ENCODE peak calls at places on chromosomes 2 and 18, in seven cellular contexts. X is K562, P is GM12878, R is GM12891, Z is SK-N-SH, Y is HepG2, K is H1. A is an unnamed sample.
A peak's percentile ranks its signal among the peaks of the same experiment; 100 is the strongest.

GRCh38 chr2:8122506-8122898 is 559.4 kb upstream of the ID2 start:
- DNase-seq in X (no peak), P (no peak), R (no peak), Z (no peak), Y (no peak), K (no peak), A (no peak)

GRCh38 chr2:1892529-1893250 is 148.4 kb upstream of the PXDN start:
- DNase-seq in X (no peak), P (no peak), R (no peak), Z (no peak), Y (no peak), K (no peak), A (no peak)

GRCh38 chr2:217809736-217810135 is 193.1 kb downstream of the TNS1 start:
- DNase-seq in X (no peak), P (no peak), R (no peak), Z (no peak), Y (no peak), K (no peak), A (no peak)

GRCh38 chr2:101265893-101266499 is 13.3 kb downstream of the CNOT11 start:
- DNase-seq in X (no peak), P (no peak), R (no peak), Z (no peak), Y (no peak), K (no peak), A (no peak)

GRCh38 chr18:52937840-52938239 is 597.8 kb downstream of the DCC start:
- DNase-seq in X (no peak), P (no peak), R (no peak), Z (no peak), Y (no peak), K (no peak), A (no peak)

GRCh38 chr2:162824319-162824718 is 14.2 kb downstream of the KCNH7 start:
- DNase-seq in X (no peak), P (no peak), R (no peak), Z (no peak), Y (no peak), K (no peak), A (no peak)

GRCh38 chr2:123453046-123453445 is 572.0 kb upstream of the CNTNAP5 start:
- DNase-seq in X (no peak), P (no peak), R (no peak), Z (no peak), Y (no peak), K (no peak), A (no peak)

GRCh38 chr18:48882379-48882778 is 68.4 kb downstream of the SMAD7 start:
- DNase-seq in X (no peak), P (no peak), R (no peak), Z (no peak), Y (no peak), K (no peak), A (no peak)

GRCh38 chr2:5683471-5683870 is 8.7 kb upstream of the SOX11 start:
- DNase-seq in X (no peak), P (no peak), R (no peak), Z (no peak), Y (no peak), K (no peak), A (no peak)

GRCh38 chr2:124254621-124255020 is 229.5 kb downstream of the CNTNAP5 start:
- DNase-seq in X (no peak), P (no peak), R (no peak), Z (no peak), Y (no peak), K (no peak), A (no peak)

GRCh38 chr2:235271936-235272335 is 221.9 kb upstream of the AGAP1 start:
- DNase-seq in X (no peak), P (no peak), R (no peak), Z (no peak), Y (no peak), K (no peak), A (no peak)

GRCh38 chr2:95366514-95366913 is 36.0 kb upstream of the FAHD2A start:
- DNase-seq in X (no peak), P (no peak), R (no peak), Z (peak; percentile 8), Y (no peak), K (no peak), A (no peak)

GRCh38 chr18:47683774-47684173 is 246.7 kb downstream of the SMAD2 start:
- DNase-seq in X (no peak), P (no peak), R (no peak), Z (no peak), Y (no peak), K (no peak), A (no peak)

GRCh38 chr2:621303-622099 is 55.7 kb downstream of the TMEM18 start:
- DNase-seq in X (no peak), P (no peak), R (no peak), Z (no peak), Y (no peak), K (peak; percentile 39), A (no peak)

GRCh38 chr2:191222507-191222906 is 22.7 kb upstream of the MYO1B start:
- DNase-seq in X (no peak), P (no peak), R (no peak), Z (no peak), Y (no peak), K (no peak), A (no peak)

GRCh38 chr2:111116843-111117665 is 3.7 kb upstream of the BCL2L11 start:
- DNase-seq in X (peak; percentile 52), P (peak; percentile 46), R (no peak), Z (peak; percentile 80), Y (peak; percentile 82), K (peak; percentile 79), A (no peak)

GRCh38 chr2:111117666-111118454 is 2.9 kb upstream of the BCL2L11 start:
- DNase-seq in X (no peak), P (no peak), R (no peak), Z (no peak), Y (no peak), K (peak; percentile 59), A (no peak)

GRCh38 chr2:111119004-111119846 is 1.5 kb upstream of the BCL2L11 start:
- DNase-seq in X (no peak), P (no peak), R (no peak), Z (no peak), Y (no peak), K (peak; percentile 66), A (no peak)

GRCh38 chr2:111119847-111120252 is 864 bp upstream of the BCL2L11 start:
- DNase-seq in X (no peak), P (no peak), R (no peak), Z (peak; percentile 39), Y (no peak), K (no peak), A (no peak)

GRCh38 chr2:111118455-111119003 is 2.2 kb upstream of the BCL2L11 start:
- DNase-seq in X (no peak), P (no peak), R (no peak), Z (no peak), Y (no peak), K (peak; percentile 63), A (no peak)
- TF ChIP-seq TAF1 in X (no peak), P (no peak), R (no peak), Z (no peak), Y (no peak), K (no peak), A (no peak)

GRCh38 chr2:24539258-24539657 is 48.2 kb downstream of the NCOA1 start:
- DNase-seq in X (no peak), P (no peak), R (no peak), Z (no peak), Y (no peak), K (no peak), A (no peak)

GRCh38 chr2:24542269-24542872 is 51.3 kb downstream of the NCOA1 start:
- DNase-seq in X (no peak), P (no peak), R (no peak), Z (no peak), Y (no peak), K (no peak), A (no peak)

GRCh38 chr2:24543252-24543651 is 52.2 kb downstream of the NCOA1 start:
- DNase-seq in X (no peak), P (no peak), R (no peak), Z (no peak), Y (no peak), K (no peak), A (no peak)

GRCh38 chr2:24540011-24540477 is 49.0 kb downstream of the NCOA1 start:
- DNase-seq in X (no peak), P (no peak), R (no peak), Z (no peak), Y (no peak), K (no peak), A (no peak)

GRCh38 chr2:24538720-24539119 is 47.7 kb downstream of the NCOA1 start:
- DNase-seq in X (no peak), P (no peak), R (no peak), Z (no peak), Y (no peak), K (no peak), A (no peak)
- TF ChIP-seq TAF1 in X (no peak), P (no peak), R (no peak), Z (no peak), Y (no peak), K (no peak), A (no peak)

GRCh38 chr2:207503234-207503633 is 26.5 kb upstream of the CREB1 start:
- DNase-seq in X (peak; percentile 53), P (no peak), R (no peak), Z (no peak), Y (no peak), K (no peak), A (peak; percentile 14)
- TF ChIP-seq TAF1 in X (no peak), P (no peak), R (peak; percentile 15), Z (no peak), Y (no peak), K (no peak), A (no peak)

GRCh38 chr2:230975927-230976326 is 20.0 kb upstream of the SPATA3 start:
- DNase-seq in X (no peak), P (no peak), R (no peak), Z (no peak), Y (no peak), K (no peak), A (no peak)

GRCh38 chr2:230976671-230977171 is 19.2 kb upstream of the SPATA3 start:
- DNase-seq in X (no peak), P (no peak), R (no peak), Z (no peak), Y (no peak), K (no peak), A (no peak)

GRCh38 chr2:230972046-230972445 is 23.9 kb upstream of the SPATA3 start:
- DNase-seq in X (no peak), P (no peak), R (no peak), Z (no peak), Y (no peak), K (no peak), A (no peak)

GRCh38 chr2:230969673-230970015 is 26.3 kb upstream of the SPATA3 start:
- DNase-seq in X (no peak), P (no peak), R (no peak), Z (no peak), Y (no peak), K (no peak), A (no peak)

DNA sequence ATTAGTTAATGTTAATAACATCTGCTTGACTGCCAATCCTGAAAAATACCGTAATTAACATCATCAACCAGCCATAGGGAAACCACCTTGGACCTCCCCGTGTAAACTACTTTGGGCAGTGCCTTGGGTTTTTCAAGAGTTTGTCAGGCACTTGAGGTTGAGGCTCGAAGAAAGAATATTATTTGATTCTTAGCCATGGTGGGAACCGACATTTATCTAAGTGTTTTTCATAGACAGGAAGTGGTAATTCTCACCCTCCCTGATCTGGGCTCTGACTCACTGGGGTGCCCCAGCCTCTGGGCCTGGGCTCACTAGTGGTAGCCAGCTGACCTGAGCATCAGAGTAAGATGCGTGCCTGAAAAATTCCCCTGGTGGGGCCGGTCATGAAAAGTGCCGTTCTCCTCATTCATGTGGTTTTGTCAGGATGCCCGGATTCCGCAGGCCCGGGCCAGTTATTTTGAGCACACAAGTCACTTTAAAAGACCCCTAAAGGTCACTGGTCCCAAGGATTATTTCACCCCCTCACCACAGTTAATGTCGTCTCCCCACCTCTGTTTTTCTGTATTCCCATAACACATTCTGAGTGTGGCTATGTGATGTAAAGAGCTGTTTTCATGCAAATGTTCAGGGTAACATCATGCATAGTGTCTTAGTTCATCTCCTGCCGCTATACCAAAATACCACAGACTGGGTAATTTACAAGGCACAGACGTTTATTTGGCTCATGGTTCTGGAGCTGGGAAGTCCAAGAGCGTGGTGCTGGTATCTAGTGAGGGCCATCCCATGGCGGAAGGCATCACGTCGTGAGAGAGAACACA is 21.6 kb upstream of the SPATA3 start:
- DNase-seq in X (no peak), P (peak; percentile 94), R (no peak), Z (no peak), Y (no peak), K (no peak), A (peak; percentile 71)
- TF ChIP-seq TAF1 in X (no peak), P (peak; percentile 5), R (peak; percentile 30), Z (no peak), Y (no peak), K (no peak), A (peak; percentile 26)

A was measured in GM12892.